ENCODE peak calls at places on chromosome 22, in six cellular contexts. One of them, this sample, is unnamed.

GRCh38 chr22:27024982-27025381 is 367.6 kb downstream of the MIAT start:
- DNase-seq in WERI-Rb-1: no peak
- DNase-seq in PC-3: no peak
- DNase-seq in HFF-Myc: no peak
- DNase-seq in upper lobe of left lung: no peak
- DNase-seq in fibroblast of lung: no peak
- DNase-seq in this sample: no peak

GRCh38 chr22:39661842-39662676 is 91.5 kb downstream of the CACNA1I start:
- DNase-seq in WERI-Rb-1: no peak
- DNase-seq in PC-3: no peak
- DNase-seq in HFF-Myc: no peak
- DNase-seq in upper lobe of left lung: no peak
- DNase-seq in fibroblast of lung: no peak
- DNase-seq in this sample: no peak

GRCh38 chr22:32723632-32724031 is 77.9 kb upstream of the TIMP3 start:
- DNase-seq in WERI-Rb-1: no peak
- DNase-seq in PC-3: no peak
- DNase-seq in HFF-Myc: peak; percentile 87
- DNase-seq in upper lobe of left lung: peak; percentile 77
- DNase-seq in fibroblast of lung: peak; percentile 96
- DNase-seq in this sample: peak; percentile 87

GRCh38 chr22:22770280-22770871 is 117.2 kb upstream of the IGLL5 start:
- DNase-seq in WERI-Rb-1: peak; percentile 71
- DNase-seq in PC-3: peak; percentile 64
- DNase-seq in HFF-Myc: no peak
- DNase-seq in upper lobe of left lung: no peak
- DNase-seq in fibroblast of lung: peak; percentile 27
- DNase-seq in this sample: no peak

GRCh38 chr22:18056161-18056666 is 21.6 kb upstream of the PEX26 start:
- DNase-seq in WERI-Rb-1: no peak
- DNase-seq in PC-3: peak; percentile 51
- DNase-seq in HFF-Myc: peak; percentile 52
- DNase-seq in upper lobe of left lung: no peak
- DNase-seq in fibroblast of lung: peak; percentile 82
- DNase-seq in this sample: no peak

GRCh38 chr22:40679964-40680818 is 907 bp downstream of the MCHR1 start:
- DNase-seq in WERI-Rb-1: peak; percentile 77
- DNase-seq in PC-3: no peak
- DNase-seq in HFF-Myc: no peak
- DNase-seq in upper lobe of left lung: no peak
- DNase-seq in fibroblast of lung: no peak
- DNase-seq in this sample: no peak

GRCh38 chr22:33888821-33889220 is 31.5 kb downstream of the LARGE1 start:
- DNase-seq in WERI-Rb-1: no peak
- DNase-seq in PC-3: no peak
- DNase-seq in HFF-Myc: no peak
- DNase-seq in upper lobe of left lung: no peak
- DNase-seq in fibroblast of lung: no peak
- DNase-seq in this sample: no peak

GRCh38 chr22:47174671-47175111 is 412.2 kb downstream of the TBC1D22A start:
- DNase-seq in WERI-Rb-1: peak; percentile 2
- DNase-seq in PC-3: no peak
- DNase-seq in HFF-Myc: no peak
- DNase-seq in upper lobe of left lung: peak; percentile 20
- DNase-seq in fibroblast of lung: no peak
- DNase-seq in this sample: no peak

GRCh38 chr22:29306175-29306829 is at the start of gene GAS2L1:
- DNase-seq in WERI-Rb-1: peak; percentile 94
- DNase-seq in PC-3: peak; percentile 70
- DNase-seq in HFF-Myc: peak; percentile 33
- DNase-seq in upper lobe of left lung: peak; percentile 83
- DNase-seq in fibroblast of lung: peak; percentile 80
- DNase-seq in this sample: no peak

GRCh38 chr22:17920145-17920605 is 104.2 kb downstream of the MICAL3 start:
- DNase-seq in WERI-Rb-1: peak; percentile 48
- DNase-seq in PC-3: no peak
- DNase-seq in HFF-Myc: no peak
- DNase-seq in upper lobe of left lung: no peak
- DNase-seq in fibroblast of lung: peak; percentile 52
- DNase-seq in this sample: no peak

GRCh38 chr22:49570032-49570848 is 257.4 kb downstream of the BRD1 start:
- DNase-seq in WERI-Rb-1: no peak
- DNase-seq in PC-3: no peak
- DNase-seq in HFF-Myc: no peak
- DNase-seq in upper lobe of left lung: peak; percentile 8
- DNase-seq in fibroblast of lung: no peak
- DNase-seq in this sample: no peak

GRCh38 chr22:43363580-43364435 is 20.6 kb upstream of the SCUBE1 start:
- DNase-seq in WERI-Rb-1: no peak
- DNase-seq in PC-3: no peak
- DNase-seq in HFF-Myc: no peak
- DNase-seq in upper lobe of left lung: no peak
- DNase-seq in fibroblast of lung: no peak
- DNase-seq in this sample: no peak

GRCh38 chr22:50191041-50191740 is 5.5 kb downstream of the TRABD start:
- DNase-seq in WERI-Rb-1: no peak
- DNase-seq in PC-3: no peak
- DNase-seq in HFF-Myc: no peak
- DNase-seq in upper lobe of left lung: peak; percentile 74
- DNase-seq in fibroblast of lung: no peak
- DNase-seq in this sample: no peak

GRCh38 chr22:24247564-24248344 is 2.9 kb upstream of the GGT5 start:
- DNase-seq in WERI-Rb-1: peak; percentile 93
- DNase-seq in PC-3: peak; percentile 79
- DNase-seq in HFF-Myc: no peak
- DNase-seq in upper lobe of left lung: peak; percentile 96
- DNase-seq in fibroblast of lung: peak; percentile 98
- DNase-seq in this sample: peak; percentile 83

GRCh38 chr22:21926728-21927127 is 25.9 kb downstream of the PPM1F start:
- DNase-seq in WERI-Rb-1: no peak
- DNase-seq in PC-3: no peak
- DNase-seq in HFF-Myc: no peak
- DNase-seq in upper lobe of left lung: no peak
- DNase-seq in fibroblast of lung: no peak
- DNase-seq in this sample: no peak

GRCh38 chr22:30190619-30191018 is 55.9 kb downstream of the LIF start:
- DNase-seq in WERI-Rb-1: no peak
- DNase-seq in PC-3: no peak
- DNase-seq in HFF-Myc: no peak
- DNase-seq in upper lobe of left lung: no peak
- DNase-seq in fibroblast of lung: no peak
- DNase-seq in this sample: no peak

GRCh38 chr22:23069502-23070357 is 589 bp upstream of the GNAZ start:
- DNase-seq in WERI-Rb-1: peak; percentile 94
- DNase-seq in PC-3: peak; percentile 82
- DNase-seq in HFF-Myc: peak; percentile 33
- DNase-seq in upper lobe of left lung: peak; percentile 89
- DNase-seq in fibroblast of lung: peak; percentile 85
- DNase-seq in this sample: peak; percentile 28

GRCh38 chr22:47207846-47208554 is 445.6 kb downstream of the TBC1D22A start:
- DNase-seq in WERI-Rb-1: no peak
- DNase-seq in PC-3: no peak
- DNase-seq in HFF-Myc: no peak
- DNase-seq in upper lobe of left lung: peak; percentile 17
- DNase-seq in fibroblast of lung: no peak
- DNase-seq in this sample: no peak

GRCh38 chr22:22073769-22074561 is 91.4 kb upstream of the TOP3B start:
- DNase-seq in WERI-Rb-1: no peak
- DNase-seq in PC-3: no peak
- DNase-seq in HFF-Myc: no peak
- DNase-seq in upper lobe of left lung: no peak
- DNase-seq in fibroblast of lung: no peak
- DNase-seq in this sample: no peak

GRCh38 chr22:19174106-19175025 is 4.2 kb downstream of the SLC25A1 start:
- DNase-seq in WERI-Rb-1: no peak
- DNase-seq in PC-3: peak; percentile 21
- DNase-seq in HFF-Myc: peak; percentile 67
- DNase-seq in upper lobe of left lung: no peak
- DNase-seq in fibroblast of lung: peak; percentile 58
- DNase-seq in this sample: peak; percentile 41

GRCh38 chr22:46996595-46997310 is 234.3 kb downstream of the TBC1D22A start:
- DNase-seq in WERI-Rb-1: peak; percentile 51
- DNase-seq in PC-3: peak; percentile 13
- DNase-seq in HFF-Myc: no peak
- DNase-seq in upper lobe of left lung: no peak
- DNase-seq in fibroblast of lung: no peak
- DNase-seq in this sample: no peak

GRCh38 chr22:31269892-31270574 is 22.3 kb downstream of the PIK3IP1 start:
- DNase-seq in WERI-Rb-1: no peak
- DNase-seq in PC-3: no peak
- DNase-seq in HFF-Myc: no peak
- DNase-seq in upper lobe of left lung: no peak
- DNase-seq in fibroblast of lung: no peak
- DNase-seq in this sample: no peak

GRCh38 chr22:31271026-31271425 is 21.3 kb downstream of the PIK3IP1 start:
- DNase-seq in WERI-Rb-1: no peak
- DNase-seq in PC-3: no peak
- DNase-seq in HFF-Myc: no peak
- DNase-seq in upper lobe of left lung: no peak
- DNase-seq in fibroblast of lung: no peak
- DNase-seq in this sample: no peak

GRCh38 chr22:31272522-31273446 is 19.5 kb downstream of the PIK3IP1 start:
- DNase-seq in WERI-Rb-1: peak; percentile 67
- DNase-seq in PC-3: peak; percentile 66
- DNase-seq in HFF-Myc: peak; percentile 30
- DNase-seq in upper lobe of left lung: peak; percentile 60
- DNase-seq in fibroblast of lung: peak; percentile 70
- DNase-seq in this sample: no peak

GRCh38 chr22:31274017-31274416 is 18.3 kb downstream of the PIK3IP1 start:
- DNase-seq in WERI-Rb-1: no peak
- DNase-seq in PC-3: no peak
- DNase-seq in HFF-Myc: no peak
- DNase-seq in upper lobe of left lung: no peak
- DNase-seq in fibroblast of lung: no peak
- DNase-seq in this sample: no peak

DNA sequence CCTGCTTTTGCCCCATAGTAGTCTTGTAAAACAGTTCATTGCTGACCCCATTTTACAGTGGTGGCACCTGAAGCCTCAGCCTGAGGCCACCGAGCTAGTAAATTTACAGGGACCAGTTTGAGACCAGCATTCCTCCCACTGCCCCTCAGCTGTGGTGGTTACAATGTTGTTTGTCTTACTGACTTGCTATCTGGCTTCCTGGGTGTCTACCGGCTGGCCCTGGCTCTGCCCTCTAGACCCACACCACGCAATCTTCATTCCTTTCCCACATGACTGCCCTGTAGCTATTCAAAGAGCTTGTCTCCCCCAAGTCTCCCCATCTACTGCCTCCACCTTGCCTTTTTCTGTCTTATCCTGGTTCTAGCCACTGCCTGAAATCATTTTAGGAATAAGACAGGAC is 20.8 kb downstream of the PIK3IP1 start:
- DNase-seq in WERI-Rb-1: no peak
- DNase-seq in PC-3: no peak
- DNase-seq in HFF-Myc: no peak
- DNase-seq in upper lobe of left lung: no peak
- DNase-seq in fibroblast of lung: no peak
- DNase-seq in this sample: no peak
- H3K4me3 ChIP-seq in WERI-Rb-1: no peak overlapping the region
- H3K4me3 ChIP-seq in PC-3: no peak overlapping the region
- H3K4me3 ChIP-seq in HFF-Myc: no peak overlapping the region
- H3K4me3 ChIP-seq in upper lobe of left lung: no peak overlapping the region
- H3K4me3 ChIP-seq in fibroblast of lung: no peak overlapping the region
- H3K4me3 ChIP-seq in this sample: no peak overlapping the region

DNA sequence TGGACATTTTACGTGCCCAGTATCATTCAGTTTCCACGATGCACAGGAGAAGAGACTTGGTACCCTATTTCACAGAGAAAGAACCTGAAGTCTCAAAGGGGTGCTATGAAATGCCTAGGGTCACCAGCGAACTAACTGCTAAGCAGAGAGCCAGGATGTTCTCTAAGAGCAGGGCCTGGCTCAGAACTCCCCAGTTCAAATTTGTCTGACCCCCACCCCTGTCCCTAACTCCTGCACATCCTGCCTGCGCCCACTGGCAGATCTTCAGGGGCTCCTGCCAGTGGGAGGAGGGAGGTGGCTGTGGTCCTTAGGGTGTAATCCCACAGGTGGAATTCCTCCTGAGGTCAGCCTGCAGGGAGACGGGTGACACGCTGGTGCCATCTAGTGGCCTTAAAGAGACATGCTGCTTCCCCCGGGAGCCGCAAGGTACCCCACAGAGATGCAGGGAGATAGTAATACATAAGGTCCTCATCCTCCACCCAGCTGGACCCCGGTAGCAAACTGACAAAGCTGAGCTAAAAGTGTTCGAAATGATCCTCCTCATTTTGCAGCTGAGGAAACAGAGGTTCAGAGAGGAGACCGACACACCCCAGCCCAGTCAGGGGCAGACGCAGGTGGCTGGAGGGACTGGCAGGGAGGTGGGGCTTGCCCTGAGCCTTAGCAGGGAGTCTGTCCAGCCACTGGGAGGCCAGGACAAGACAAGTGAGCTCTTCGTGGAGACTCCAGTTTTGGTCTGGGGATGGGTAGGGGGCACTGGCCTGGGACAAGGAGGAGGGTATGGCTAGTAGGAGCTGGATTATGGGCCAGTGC is 34.1 kb downstream of the MB start:
- DNase-seq in WERI-Rb-1: peak; percentile 67
- DNase-seq in PC-3: peak; percentile 70
- DNase-seq in HFF-Myc: no peak
- DNase-seq in upper lobe of left lung: peak; percentile 69
- DNase-seq in fibroblast of lung: peak; percentile 65
- DNase-seq in this sample: no peak
- TF ChIP-seq CTCF in WERI-Rb-1: peak; percentile 87
- TF ChIP-seq CTCF in PC-3: peak; percentile 84
- TF ChIP-seq CTCF in HFF-Myc: peak; percentile 87
- TF ChIP-seq CTCF in upper lobe of left lung: peak; percentile 87
- TF ChIP-seq CTCF in fibroblast of lung: peak; percentile 92
- TF ChIP-seq CTCF in this sample: peak; percentile 88

GRCh38 chr22:45978275-45978713 is 1.3 kb upstream of the WNT7B start:
- DNase-seq in WERI-Rb-1: no peak
- DNase-seq in PC-3: no peak
- DNase-seq in HFF-Myc: no peak
- DNase-seq in upper lobe of left lung: no peak
- DNase-seq in fibroblast of lung: no peak
- DNase-seq in this sample: no peak
- H3K4me3 ChIP-seq in WERI-Rb-1: no peak overlapping the region
- H3K4me3 ChIP-seq in PC-3: peak overlapping the region; percentile 77
- H3K4me3 ChIP-seq in HFF-Myc: peak overlapping the region; percentile 53
- H3K4me3 ChIP-seq in upper lobe of left lung: peak overlapping the region; percentile 65
- H3K4me3 ChIP-seq in fibroblast of lung: no peak overlapping the region
- H3K4me3 ChIP-seq in this sample: peak overlapping the region; percentile 13

DNA sequence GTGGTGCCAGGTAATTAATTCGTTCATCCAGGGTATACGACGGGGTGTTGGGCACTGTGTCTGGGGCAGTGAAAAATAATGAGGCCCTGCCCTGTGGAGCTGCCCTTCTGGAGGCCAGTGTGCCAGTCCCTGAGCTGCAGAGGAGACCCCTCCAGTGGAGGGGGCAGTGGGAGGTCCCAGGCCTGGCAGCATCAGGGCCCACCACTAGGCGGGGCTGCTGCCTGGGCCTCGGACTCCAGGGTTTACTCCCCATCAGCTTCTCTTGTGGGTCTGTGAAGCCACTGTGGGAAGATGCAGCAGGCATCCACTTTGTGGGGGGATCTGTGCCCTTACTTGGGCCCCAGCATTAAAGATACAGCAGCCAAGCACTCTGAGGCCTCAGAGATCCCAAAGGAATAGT is 17.4 kb upstream of the TMPRSS6 start:
- DNase-seq in WERI-Rb-1: peak; percentile 47
- DNase-seq in PC-3: no peak
- DNase-seq in HFF-Myc: no peak
- DNase-seq in upper lobe of left lung: no peak
- DNase-seq in fibroblast of lung: no peak
- DNase-seq in this sample: no peak
- TF ChIP-seq CTCF in WERI-Rb-1: peak; percentile 83
- TF ChIP-seq CTCF in PC-3: peak; percentile 45
- TF ChIP-seq CTCF in HFF-Myc: peak; percentile 38
- TF ChIP-seq CTCF in upper lobe of left lung: peak; percentile 15
- TF ChIP-seq CTCF in fibroblast of lung: no peak
- TF ChIP-seq CTCF in this sample: peak; percentile 24

This sample was measured in AG04449.